ENCODE peak calls at places on chromosomes 4 and X, in eight cellular contexts. S is COR-L47, L is RKO, T is ecto neural progenitor cell, B is HT-29, W is NCI-H1092 treated with DMSO at 0.1 percent for 48 hours, O is kidney epithelial cell, R is activated gamma-delta T cell treated with Interleukin-2 at 50 U/mL for 16 hours. N is an unnamed sample.

GRCh38 chr4:76087007-76087769 is 12.7 kb downstream of the ART3 start:
- DNase-seq in L (peak; percentile 85), W (peak; percentile 59), O (peak; percentile 25), S (peak; percentile 55), T (peak; percentile 65), B (peak; percentile 83), R (no peak), N (no peak)

GRCh38 chr4:163332526-163333405 is at the start of gene NPY1R:
- DNase-seq in S (peak; percentile 25), O (peak; percentile 45), L (peak; percentile 12), T (peak; percentile 86), R (no peak), B (peak; percentile 61), W (peak; percentile 64), N (peak; percentile 56)

GRCh38 chrX:42952621-42953020 is 174.7 kb upstream of the PPP1R2C start:
- DNase-seq in O (no peak), B (no peak), T (no peak), R (no peak), W (no peak), L (no peak), S (no peak), N (no peak)

GRCh38 chr4:150581611-150582010 is 340 bp upstream of the MAB21L2 start:
- DNase-seq in L (no peak), T (peak; percentile 77), W (no peak), O (no peak), R (no peak), B (no peak), S (no peak), N (peak; percentile 85)

GRCh38 chr4:15469402-15470148 is at the start of gene CC2D2A:
- DNase-seq in O (peak; percentile 39), R (no peak), S (no peak), W (no peak), T (peak; percentile 58), B (peak; percentile 68), L (peak; percentile 83), N (no peak)

GRCh38 chr4:2248821-2249261 is 6.9 kb upstream of the HAUS3 start:
- DNase-seq in S (no peak), B (no peak), L (no peak), O (no peak), T (no peak), W (no peak), R (no peak), N (no peak)

GRCh38 chr4:89212666-89213381 is 94.8 kb downstream of the GPRIN3 start:
- DNase-seq in B (no peak), S (no peak), T (no peak), W (peak; percentile 27), L (no peak), R (no peak), O (no peak), N (no peak)

GRCh38 chr4:37601527-37601926 is 84.6 kb downstream of the RELL1 start:
- DNase-seq in W (no peak), T (no peak), R (no peak), O (no peak), S (no peak), L (no peak), B (peak; percentile 74), N (peak; percentile 19)

GRCh38 chr4:5887361-5888221 is 5.3 kb downstream of the CRMP1 start:
- DNase-seq in B (no peak), R (no peak), T (peak; percentile 70), O (no peak), W (no peak), L (no peak), S (peak; percentile 73), N (no peak)

GRCh38 chrX:16113978-16114554 is 9.3 kb upstream of the GRPR start:
- DNase-seq in B (no peak), R (no peak), L (no peak), W (no peak), O (no peak), S (no peak), T (no peak), N (no peak)

GRCh38 chr4:173958445-173958844 is 325.0 kb downstream of the FBXO8 start:
- DNase-seq in T (no peak), O (no peak), R (no peak), L (peak; percentile 24), S (no peak), W (no peak), B (no peak), N (peak; percentile 26)

GRCh38 chrX:134717698-134718328 is 59.5 kb upstream of the PLAC1 start:
- DNase-seq in O (no peak), R (no peak), W (no peak), B (no peak), L (no peak), S (no peak), T (no peak), N (no peak)

GRCh38 chrX:110403839-110404238 is 45.2 kb downstream of the RTL9 start:
- DNase-seq in R (no peak), O (no peak), B (no peak), S (no peak), T (no peak), W (no peak), L (no peak), N (no peak)

GRCh38 chr4:88735554-88735953 is 37.9 kb upstream of the NAP1L5 start:
- DNase-seq in W (no peak), S (no peak), L (no peak), B (no peak), T (no peak), O (no peak), R (no peak), N (no peak)

GRCh38 chr4:184506527-184507121 is 32.3 kb upstream of the IRF2 start:
- DNase-seq in W (no peak), O (no peak), R (no peak), L (peak; percentile 35), T (no peak), B (peak; percentile 5), S (no peak), N (no peak)

GRCh38 chr4:96652158-96652557 is 812.3 kb downstream of the PDHA2 start:
- DNase-seq in S (no peak), W (no peak), O (no peak), R (no peak), L (no peak), B (no peak), T (no peak), N (no peak)

GRCh38 chr4:55123791-55124190 is 1.6 kb downstream of the KDR start:
- DNase-seq in W (no peak), R (no peak), T (no peak), B (no peak), S (no peak), O (no peak), L (no peak), N (no peak)

GRCh38 chr4:185379326-185380295 is 16.1 kb downstream of the LRP2BP start:
- DNase-seq in T (no peak), O (no peak), W (no peak), L (no peak), S (no peak), B (no peak), R (no peak), N (no peak)

GRCh38 chrX:10414872-10415703 is 205.3 kb downstream of the MID1 start:
- DNase-seq in L (no peak), W (no peak), B (no peak), O (no peak), R (no peak), T (no peak), S (no peak), N (no peak)

GRCh38 chr4:177108708-177109107 is 201.0 kb upstream of the NEIL3 start:
- DNase-seq in S (no peak), R (no peak), L (peak; percentile 40), B (no peak), O (no peak), T (no peak), W (no peak), N (no peak)

GRCh38 chrX:98490670-98491069 is 1607.0 kb downstream of the RPA4 start:
- DNase-seq in L (no peak), R (no peak), O (no peak), B (no peak), T (no peak), S (no peak), W (no peak), N (no peak)

GRCh38 chr4:138410266-138410665 is 168.1 kb upstream of the SLC7A11 start:
- DNase-seq in L (no peak), S (no peak), O (no peak), R (no peak), T (no peak), W (peak; percentile 10), B (no peak), N (no peak)

GRCh38 chr4:150004481-150004880 is 73.8 kb upstream of the DCLK2 start:
- DNase-seq in B (no peak), L (no peak), W (no peak), S (no peak), O (peak; percentile 21), T (no peak), R (no peak), N (no peak)

GRCh38 chr4:108794136-108794535 is 31.3 kb upstream of the ETNPPL start:
- DNase-seq in S (no peak), B (no peak), T (no peak), L (no peak), O (peak; percentile 10), R (no peak), W (no peak), N (peak; percentile 46)

GRCh38 chr4:116733368-116733767 is 352.0 kb downstream of the TRAM1L1 start:
- DNase-seq in R (no peak), O (no peak), S (no peak), W (no peak), L (no peak), B (no peak), T (no peak), N (no peak)

GRCh38 chrX:44043496-44043895 is 70.3 kb upstream of the NDP start:
- DNase-seq in S (no peak), R (no peak), B (no peak), O (peak; percentile 26), L (no peak), T (no peak), W (no peak), N (no peak)

GRCh38 chrX:40423299-40423698 is 157.5 kb upstream of the ATP6AP2 start:
- DNase-seq in B (no peak), S (peak; percentile 3), T (no peak), W (no peak), O (no peak), R (no peak), L (no peak), N (no peak)

GRCh38 chr4:100977746-100978397 is 369.5 kb downstream of the PPP3CA start:
- DNase-seq in O (no peak), B (no peak), W (no peak), L (no peak), S (no peak), T (no peak), R (no peak), N (no peak)

GRCh38 chr4:98618670-98619069 is 39.7 kb downstream of the TSPAN5 start:
- DNase-seq in W (no peak), L (no peak), S (no peak), O (no peak), B (no peak), T (no peak), R (no peak), N (no peak)

GRCh38 chr4:145545538-145546224 is 64.0 kb downstream of the SMAD1 start:
- DNase-seq in T (no peak), W (no peak), S (no peak), O (peak; percentile 91), B (peak; percentile 70), L (peak; percentile 83), R (no peak), N (peak; percentile 93)